ENCODE peak calls at places on chromosomes 1 and 21, in six cellular contexts. R is H1, L is HepG2, Z is SK-N-SH, F is K562, P is GM12878. C is an unnamed sample.

GRCh38 chr1:21518774-21519455 is 9.7 kb downstream of the ALPL start:
- DNase-seq in R (no peak), L (no peak), Z (no peak), F (no peak), P (no peak), C (no peak)

GRCh38 chr1:111851552-111851951 is 95.9 kb downstream of the DDX20 start:
- DNase-seq in R (no peak), L (no peak), Z (no peak), F (no peak), P (no peak), C (no peak)

GRCh38 chr1:224058303-224058702 is 55.6 kb upstream of the FBXO28 start:
- DNase-seq in R (no peak), L (no peak), Z (no peak), F (no peak), P (no peak), C (no peak)

GRCh38 chr1:77926561-77927357 is 38.3 kb downstream of the NEXN start:
- DNase-seq in R (no peak), L (no peak), Z (no peak), F (no peak), P (peak), C (no peak)

GRCh38 chr21:38913120-38913975 is 107.6 kb downstream of the ETS2 start:
- DNase-seq in R (no peak), L (no peak), Z (peak), F (peak), P (no peak), C (no peak)

GRCh38 chr1:68565923-68566322 is 69.0 kb upstream of the DEPDC1 start:
- DNase-seq in R (peak), L (no peak), Z (no peak), F (no peak), P (no peak), C (no peak)

GRCh38 chr1:198556969-198557368 is 16.5 kb upstream of the ATP6V1G3 start:
- DNase-seq in R (no peak), L (no peak), Z (no peak), F (no peak), P (peak), C (peak)

GRCh38 chr1:75083223-75083622 is 51.0 kb upstream of the LHX8 start:
- DNase-seq in R (no peak), L (no peak), Z (no peak), F (no peak), P (no peak), C (no peak)

GRCh38 chr1:57132993-57133614 is 167.3 kb upstream of the C8B start:
- DNase-seq in R (no peak), L (no peak), Z (no peak), F (no peak), P (no peak), C (no peak)

GRCh38 chr1:171909711-171910110 is 68.4 kb downstream of the DNM3 start:
- DNase-seq in R (peak), L (no peak), Z (no peak), F (no peak), P (no peak), C (no peak)

GRCh38 chr1:79193211-79194079 is 186.9 kb upstream of the ADGRL4 start:
- DNase-seq in R (peak), L (no peak), Z (no peak), F (no peak), P (peak), C (no peak)

GRCh38 chr1:88250915-88251314 is 433.2 kb upstream of the PKN2 start:
- DNase-seq in R (no peak), L (no peak), Z (no peak), F (no peak), P (no peak), C (no peak)

GRCh38 chr1:182186757-182187146 is 125.2 kb upstream of the ZNF648 start:
- DNase-seq in R (no peak), L (no peak), Z (no peak), F (no peak), P (no peak), C (no peak)

GRCh38 chr1:112388436-112388835 is 7.6 kb upstream of the CTTNBP2NL start:
- DNase-seq in R (no peak), L (no peak), Z (no peak), F (no peak), P (no peak), C (no peak)

GRCh38 chr1:244710474-244711062 is 57.6 kb downstream of the DESI2 start:
- DNase-seq in R (no peak), L (no peak), Z (no peak), F (no peak), P (no peak), C (no peak)

GRCh38 chr1:2451744-2452582 is 24.1 kb upstream of the PLCH2 start:
- DNase-seq in R (no peak), L (peak), Z (no peak), F (no peak), P (no peak), C (no peak)

GRCh38 chr1:204188959-204189639 is 7.2 kb downstream of the KISS1 start:
- DNase-seq in R (no peak), L (no peak), Z (peak), F (no peak), P (peak), C (no peak)

GRCh38 chr1:228364706-228365213 is 41.9 kb downstream of the TRIM11 start:
- DNase-seq in R (no peak), L (no peak), Z (no peak), F (no peak), P (no peak), C (no peak)

GRCh38 chr1:198595765-198596164 is 43.1 kb upstream of the PTPRC start:
- DNase-seq in R (no peak), L (no peak), Z (no peak), F (no peak), P (no peak), C (no peak)

GRCh38 chr1:41631971-41632370 is 147.5 kb upstream of the EDN2 start:
- DNase-seq in R (no peak), L (no peak), Z (no peak), F (no peak), P (no peak), C (no peak)

GRCh38 chr1:109570414-109570813 is 22.0 kb downstream of the GNAI3 start:
- DNase-seq in R (no peak), L (no peak), Z (no peak), F (no peak), P (no peak), C (no peak)

GRCh38 chr1:54199151-54199764 is 572 bp downstream of the CYB5RL start:
- DNase-seq in R (no peak), L (peak), Z (no peak), F (no peak), P (no peak), C (peak)

GRCh38 chr1:85502625-85503083 is 37.7 kb upstream of the DDAH1 start:
- DNase-seq in R (peak), L (peak), Z (peak), F (peak), P (no peak), C (no peak)

GRCh38 chr1:1146596-1146995 is 27.1 kb upstream of the TTLL10 start:
- DNase-seq in R (no peak), L (no peak), Z (no peak), F (no peak), P (no peak), C (no peak)

GRCh38 chr1:203932559-203932958 is 71.2 kb downstream of the SNRPE start:
- DNase-seq in R (no peak), L (no peak), Z (no peak), F (no peak), P (no peak), C (no peak)

GRCh38 chr1:100037665-100038400 is 68.0 kb downstream of the SLC35A3 start:
- DNase-seq in R (peak), L (peak), Z (peak), F (peak), P (peak), C (peak)

GRCh38 chr1:73100216-73100615 is 817.9 kb upstream of the NEGR1 start:
- DNase-seq in R (no peak), L (no peak), Z (no peak), F (no peak), P (no peak), C (no peak)

GRCh38 chr1:106047210-106047609 is 1009.3 kb upstream of the PRMT6 start:
- DNase-seq in R (no peak), L (no peak), Z (peak), F (no peak), P (no peak), C (no peak)

GRCh38 chr1:26351591-26352337 is 2.2 kb downstream of the CRYBG2 start:
- DNase-seq in R (no peak), L (peak), Z (no peak), F (peak), P (no peak), C (no peak)

GRCh38 chr1:36486088-36486435 is 3.3 kb upstream of the CSF3R start:
- DNase-seq in R (no peak), L (no peak), Z (no peak), F (no peak), P (no peak), C (no peak)

GRCh38 chr1:8733463-8733862 is 84.0 kb downstream of the RERE start:
- DNase-seq in R (no peak), L (no peak), Z (no peak), F (no peak), P (no peak), C (no peak)

GRCh38 chr1:232551281-232551835 is 78.6 kb downstream of the SIPA1L2 start:
- DNase-seq in R (no peak), L (no peak), Z (no peak), F (no peak), P (no peak), C (no peak)

GRCh38 chr1:8880068-8880676 is 1.7 kb upstream of the ENO1 start:
- DNase-seq in R (no peak), L (peak), Z (no peak), F (peak), P (no peak), C (no peak)

GRCh38 chr21:16794944-16795343 is 717.9 kb upstream of the CXADR start:
- DNase-seq in R (no peak), L (peak), Z (no peak), F (no peak), P (no peak), C (no peak)

GRCh38 chr21:31987696-31988095 is 114.9 kb downstream of the HUNK start:
- DNase-seq in R (no peak), L (no peak), Z (no peak), F (no peak), P (no peak), C (no peak)

GRCh38 chr1:29650041-29650400 is 413.7 kb downstream of the PTPRU start:
- DNase-seq in R (no peak), L (no peak), Z (no peak), F (no peak), P (no peak), C (no peak)

GRCh38 chr1:10727703-10728348 is 68.6 kb downstream of the CASZ1 start:
- DNase-seq in R (no peak), L (no peak), Z (peak), F (no peak), P (no peak), C (no peak)

GRCh38 chr1:71577451-71578131 is 496.8 kb upstream of the ZRANB2 start:
- DNase-seq in R (no peak), L (no peak), Z (peak), F (no peak), P (no peak), C (no peak)
- H3K27ac ChIP-seq in R (no peak), L (no peak), Z (no peak), F (no peak), P (no peak), C (no peak)

GRCh38 chr1:16156848-16157495 is 1.1 kb upstream of the EPHA2 start:
- DNase-seq in R (no peak), L (peak), Z (no peak), F (no peak), P (no peak), C (no peak)
- H3K4me3 ChIP-seq in R (no peak), L (peak), Z (no peak), F (no peak), P (no peak), C (no peak)

DNA sequence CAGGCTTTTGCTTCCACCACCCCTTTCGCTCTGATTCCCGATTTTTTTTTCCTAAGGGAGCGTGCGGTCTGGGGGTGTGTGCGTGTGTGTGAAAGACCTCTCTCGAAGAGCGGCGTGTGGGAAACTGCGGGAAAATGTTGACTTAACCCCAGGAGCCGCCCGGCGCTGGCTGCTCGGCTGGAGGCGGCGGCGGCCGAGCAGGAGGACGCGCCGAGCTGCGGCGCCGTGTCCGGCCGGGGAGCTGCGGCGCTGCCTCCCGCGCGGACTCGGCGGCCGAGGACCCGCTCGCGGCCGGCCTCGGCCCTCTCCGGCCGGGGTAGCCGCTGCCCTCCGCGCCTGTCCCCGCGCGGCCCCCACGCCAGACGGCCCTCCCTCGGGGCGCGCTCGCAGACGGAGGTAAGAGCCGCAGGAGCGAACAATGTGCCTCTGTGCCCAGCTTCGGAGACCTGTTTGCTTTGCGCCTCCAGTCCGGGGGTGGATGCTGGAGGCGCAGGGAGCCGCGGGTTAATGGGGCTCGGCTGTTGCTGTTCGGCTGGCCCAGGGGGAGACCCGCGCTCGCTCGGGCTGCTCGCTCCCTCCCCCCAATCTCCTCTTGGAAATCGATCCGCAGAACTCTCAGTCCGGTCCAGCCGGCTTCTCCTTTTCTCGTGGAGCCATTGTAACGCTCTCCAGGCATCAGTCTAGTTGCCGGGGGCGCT is 1.2 kb downstream of the ADGRL2 start:
- DNase-seq in R (no peak), L (no peak), Z (peak), F (no peak), P (no peak), C (no peak)
- TF ChIP-seq GABPA in R (no peak), L (no peak), Z (no peak), F (no peak), P (no peak), C (no peak)

DNA sequence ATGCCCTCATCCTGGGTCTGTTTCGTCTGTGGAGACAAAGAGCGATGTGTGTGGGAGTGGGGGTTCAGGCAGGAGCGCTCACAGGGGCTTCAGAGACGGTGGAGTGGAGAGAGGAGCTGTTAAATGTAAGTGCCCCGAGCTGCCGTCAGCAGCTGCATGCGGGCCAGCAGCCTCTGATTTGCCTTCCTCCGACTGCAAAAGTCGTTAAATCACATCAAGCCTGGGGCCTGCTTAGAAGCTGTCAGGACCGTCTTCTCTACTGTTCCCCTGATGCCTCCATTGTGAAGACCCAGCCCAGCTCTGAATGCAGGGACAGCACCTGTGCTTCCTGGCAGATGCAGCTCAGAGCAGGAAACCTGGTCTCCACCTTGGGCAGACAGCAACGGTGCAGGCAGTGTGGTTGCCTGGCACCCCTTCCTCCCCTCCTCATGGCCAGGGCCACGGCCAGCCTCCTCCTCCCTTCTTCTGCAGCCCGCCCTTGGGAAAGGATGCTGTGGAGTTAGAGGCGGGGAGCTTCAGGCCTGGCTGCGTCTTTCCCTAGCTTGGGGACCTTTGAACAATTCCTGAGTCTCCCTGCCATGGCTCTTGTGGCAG is 92.4 kb upstream of the COL6A1 start:
- DNase-seq in R (no peak), L (no peak), Z (no peak), F (no peak), P (no peak), C (no peak)
- H3K27ac ChIP-seq in R (no peak), L (no peak), Z (no peak), F (no peak), P (no peak), C (no peak)

GRCh38 chr1:206663832-206664652 is 20.7 kb upstream of the MAPKAPK2 start:
- DNase-seq in R (no peak), L (peak), Z (peak), F (peak), P (no peak), C (no peak)
- H3K4me3 ChIP-seq in R (peak), L (no peak), Z (peak), F (peak), P (peak), C (peak)